ENCODE peak calls at places on chromosome 7, in five cellular contexts. A, C, V, W and B are unnamed samples.

GRCh38 chr7:28481131-28481926 is 69.0 kb downstream of the CREB5 start:
- DNase-seq in A (no peak), C (no peak), V (no peak), W (no peak), B (peak)

GRCh38 chr7:150631084-150631824 is 931 bp downstream of the GIMAP6 start:
- DNase-seq in C (no peak), V (no peak), A (no peak), W (no peak), B (no peak)

GRCh38 chr7:28835800-28836199 is 122.3 kb downstream of the TRIL start:
- DNase-seq in V (no peak), C (no peak), A (no peak), W (no peak), B (no peak)

GRCh38 chr7:158490171-158490782 is 97.3 kb downstream of the PTPRN2 start:
- DNase-seq in W (no peak), V (no peak), A (no peak), C (no peak), B (no peak)

GRCh38 chr7:5773661-5774086 is 7.8 kb downstream of the RNF216 start:
- DNase-seq in V (no peak), C (peak), W (peak), A (no peak), B (peak)

GRCh38 chr7:26944486-26944885 is 80.1 kb upstream of the SKAP2 start:
- DNase-seq in A (no peak), W (no peak), V (no peak), C (no peak), B (no peak)

GRCh38 chr7:14892961-14893360 is 9.6 kb downstream of the DGKB start:
- DNase-seq in V (no peak), C (no peak), A (no peak), W (no peak), B (no peak)

GRCh38 chr7:84701524-84702306 is 485.1 kb downstream of the SEMA3D start:
- DNase-seq in C (peak), V (no peak), W (peak), A (no peak), B (peak)

GRCh38 chr7:33901847-33902246 is 3.5 kb upstream of the BMPER start:
- DNase-seq in V (no peak), A (no peak), W (no peak), C (no peak), B (no peak)

GRCh38 chr7:33904680-33905388 is 505 bp upstream of the BMPER start:
- DNase-seq in W (no peak), V (peak), A (peak), C (peak), B (no peak)

GRCh38 chr7:33906697-33907096 is 1.4 kb downstream of the BMPER start:
- DNase-seq in C (no peak), W (no peak), V (no peak), A (no peak), B (no peak)

GRCh38 chr7:33905389-33906032 is at the start of gene BMPER:
- DNase-seq in V (peak), C (peak), A (peak), W (no peak), B (no peak)

GRCh38 chr7:33903770-33904679 is 1.3 kb upstream of the BMPER start:
- DNase-seq in W (no peak), V (peak), C (peak), A (peak), B (no peak)
- H3K4me3 ChIP-seq in W (peak), V (peak), C (peak), A (peak), B (peak)

DNA sequence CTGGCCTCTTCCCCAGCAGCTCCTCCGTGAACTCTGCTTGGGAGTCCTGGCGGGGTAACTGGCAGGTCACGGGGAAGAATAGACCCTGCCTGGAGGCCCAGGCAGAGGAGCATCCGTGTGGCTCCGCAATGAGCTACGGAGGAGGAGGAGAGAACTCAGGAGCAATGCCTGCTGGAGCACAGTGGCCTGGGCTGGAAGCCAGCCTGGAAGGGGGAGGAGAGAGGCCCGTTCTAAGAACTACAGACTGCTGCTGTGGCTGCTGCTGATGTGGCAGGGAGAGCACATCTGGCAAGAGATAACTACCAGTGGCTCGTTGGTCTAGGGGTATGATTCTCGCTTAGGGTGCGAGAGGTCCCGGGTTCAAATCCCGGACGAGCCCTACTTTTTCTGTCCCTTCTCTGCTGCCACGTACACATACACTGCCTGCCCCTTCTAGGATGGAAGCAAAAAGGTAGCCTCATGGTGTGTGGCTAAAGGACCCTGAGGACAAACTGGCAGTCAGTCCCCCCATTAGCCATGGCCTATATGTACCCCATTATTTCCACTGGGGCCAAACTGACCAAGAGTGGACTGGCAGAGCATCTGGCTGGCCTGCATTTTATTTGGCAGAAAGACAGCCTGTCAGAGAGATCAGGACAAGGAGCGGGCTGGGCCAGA is 7.7 kb upstream of the OPN1SW start:
- DNase-seq in C (peak), A (peak), W (peak), V (peak), B (peak)
- H3K4me3 ChIP-seq in C (no peak), A (no peak), W (no peak), V (no peak), B (no peak)

DNA sequence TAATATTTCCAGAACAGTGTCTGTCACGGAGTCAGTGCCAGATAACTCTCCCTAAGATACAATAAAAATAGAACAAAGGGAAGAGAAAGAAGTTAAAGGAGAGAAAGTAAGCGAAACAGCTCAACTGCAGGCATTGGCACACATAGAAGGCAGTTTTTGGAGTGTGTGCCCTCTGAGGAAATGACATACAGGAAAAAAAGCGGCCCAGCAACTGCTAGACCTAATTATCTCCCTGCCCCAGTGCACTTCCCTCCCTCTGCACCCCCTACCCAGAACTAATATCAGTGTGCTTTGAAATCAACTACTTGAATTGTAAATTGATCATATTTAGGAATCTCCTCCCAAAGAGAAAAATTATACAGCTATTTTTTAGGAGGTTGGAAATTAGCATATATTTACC is 65.1 kb downstream of the MACC1 start:
- DNase-seq in C (no peak), V (no peak), A (no peak), W (no peak), B (no peak)
- H3K4me3 ChIP-seq in C (no peak), V (no peak), A (no peak), W (no peak), B (no peak)

GRCh38 chr7:105675873-105676484 is 94.7 kb upstream of the EFCAB10 start:
- DNase-seq in C (peak), W (no peak), A (no peak), V (peak), B (no peak)
- H3K4me3 ChIP-seq in C (no peak), W (no peak), A (no peak), V (no peak), B (no peak)

DNA sequence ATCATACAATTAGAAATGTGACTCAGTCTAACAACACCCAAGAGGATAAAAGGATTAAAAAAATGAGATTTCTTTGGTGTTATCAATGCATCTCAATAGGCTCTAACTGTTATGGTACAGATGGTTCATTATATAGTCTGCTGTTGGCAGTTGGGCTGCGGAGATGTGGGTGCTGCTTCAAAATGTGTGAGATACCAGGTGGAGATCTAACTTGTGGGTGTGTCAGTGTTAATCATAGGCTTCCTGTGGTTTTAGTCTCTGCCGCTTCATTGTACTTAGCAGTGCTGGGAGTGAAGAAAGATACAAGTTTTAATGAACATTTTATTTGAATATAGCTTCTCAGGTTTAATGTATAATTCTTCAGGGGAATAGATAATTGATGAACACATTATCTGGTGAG is 231.3 kb downstream of the EXOC4 start:
- DNase-seq in V (no peak), W (no peak), C (no peak), A (no peak), B (no peak)
- H3K4me3 ChIP-seq in V (no peak), W (no peak), C (no peak), A (no peak), B (no peak)

DNA sequence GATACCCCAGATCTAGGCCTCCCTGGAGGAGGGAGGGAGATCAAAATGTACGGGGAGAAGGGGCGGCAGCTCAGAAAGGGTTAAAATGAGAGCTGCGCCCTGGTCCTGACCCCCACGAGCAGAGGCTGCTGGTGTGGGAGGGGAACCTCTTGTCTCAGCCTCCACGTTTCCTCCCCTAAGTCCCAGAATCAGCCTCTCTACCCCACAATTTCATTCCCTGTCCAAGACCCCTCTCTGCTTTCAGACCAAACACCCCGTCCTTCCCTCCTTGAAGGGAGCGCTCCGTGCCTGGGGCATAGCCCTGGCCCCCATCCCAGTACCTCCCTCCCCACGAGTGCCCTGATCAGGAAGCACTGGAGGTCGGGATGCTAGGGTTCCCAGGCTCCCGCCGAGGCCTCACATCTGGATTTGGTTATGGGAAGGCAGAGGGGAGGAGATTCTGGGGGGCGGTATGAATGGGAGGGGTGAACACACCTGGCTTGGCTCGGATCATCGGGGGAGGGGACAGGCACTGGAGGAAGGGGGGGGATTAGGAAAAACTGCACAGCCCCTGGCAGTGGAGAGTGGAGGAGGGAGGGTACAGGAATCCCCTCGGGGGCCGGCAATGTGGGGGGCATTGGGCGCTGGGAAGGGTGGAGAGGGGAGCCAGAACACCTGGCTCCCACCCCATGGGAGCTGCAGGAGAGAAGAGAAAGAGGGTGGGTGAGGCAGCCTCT is 2.7 kb downstream of the EPHB4 start:
- DNase-seq in W (no peak), C (no peak), V (no peak), A (no peak), B (no peak)
- H3K4me3 ChIP-seq in W (no peak), C (no peak), V (no peak), A (peak), B (peak)

GRCh38 chr7:106869954-106870353 is 4.9 kb downstream of the PIK3CG start:
- DNase-seq in A (no peak), V (no peak), C (no peak), W (no peak), B (no peak)
- H3K4me3 ChIP-seq in A (no peak), V (no peak), C (no peak), W (no peak), B (no peak)